ENCODE peak calls at places on chromosomes 3 and 15, in five cellular contexts. One of them, this sample, is unnamed.

GRCh38 chr15:57461541-57461940 is 85.2 kb downstream of the CGNL1 start:
- DNase-seq in neuronal stem cell: no peak
- DNase-seq in substantia nigra: no peak
- DNase-seq in fibroblast of pulmonary artery: no peak
- DNase-seq in fibroblast of mammary gland: no peak
- DNase-seq in this sample: no peak

GRCh38 chr3:13420817-13421755 is 964 bp upstream of the NUP210 start:
- DNase-seq in neuronal stem cell: peak
- DNase-seq in substantia nigra: no peak
- DNase-seq in fibroblast of pulmonary artery: no peak
- DNase-seq in fibroblast of mammary gland: no peak
- DNase-seq in this sample: no peak

GRCh38 chr15:57227899-57228298 is 148.4 kb upstream of the CGNL1 start:
- DNase-seq in neuronal stem cell: no peak
- DNase-seq in substantia nigra: no peak
- DNase-seq in fibroblast of pulmonary artery: peak
- DNase-seq in fibroblast of mammary gland: peak
- DNase-seq in this sample: no peak

GRCh38 chr3:135967867-135968266 is 2.3 kb downstream of the PPP2R3A start:
- DNase-seq in neuronal stem cell: no peak
- DNase-seq in substantia nigra: no peak
- DNase-seq in fibroblast of pulmonary artery: no peak
- DNase-seq in fibroblast of mammary gland: no peak
- DNase-seq in this sample: no peak

GRCh38 chr3:40055361-40055760 is 246.0 kb downstream of the MYRIP start:
- DNase-seq in neuronal stem cell: no peak
- DNase-seq in substantia nigra: no peak
- DNase-seq in fibroblast of pulmonary artery: no peak
- DNase-seq in fibroblast of mammary gland: peak
- DNase-seq in this sample: peak

GRCh38 chr3:47652142-47652541 is 73.5 kb upstream of the CSPG5 start:
- DNase-seq in neuronal stem cell: no peak
- DNase-seq in substantia nigra: no peak
- DNase-seq in fibroblast of pulmonary artery: no peak
- DNase-seq in fibroblast of mammary gland: no peak
- DNase-seq in this sample: no peak

GRCh38 chr3:42728056-42728455 is 25.5 kb upstream of the HHATL start:
- DNase-seq in neuronal stem cell: no peak
- DNase-seq in substantia nigra: peak
- DNase-seq in fibroblast of pulmonary artery: no peak
- DNase-seq in fibroblast of mammary gland: no peak
- DNase-seq in this sample: no peak

GRCh38 chr3:154184582-154184981 is 63.4 kb downstream of the ARHGEF26 start:
- DNase-seq in neuronal stem cell: no peak
- DNase-seq in substantia nigra: no peak
- DNase-seq in fibroblast of pulmonary artery: no peak
- DNase-seq in fibroblast of mammary gland: no peak
- DNase-seq in this sample: no peak

GRCh38 chr3:66107855-66108254 is 69.1 kb upstream of the MAGI1 start:
- DNase-seq in neuronal stem cell: no peak
- DNase-seq in substantia nigra: no peak
- DNase-seq in fibroblast of pulmonary artery: peak
- DNase-seq in fibroblast of mammary gland: peak
- DNase-seq in this sample: no peak

GRCh38 chr3:111691293-111691909 is 96.3 kb upstream of the ZBED2 start:
- DNase-seq in neuronal stem cell: no peak
- DNase-seq in substantia nigra: no peak
- DNase-seq in fibroblast of pulmonary artery: peak
- DNase-seq in fibroblast of mammary gland: peak
- DNase-seq in this sample: peak

GRCh38 chr3:180970931-180971330 is 18.6 kb downstream of the DNAJC19 start:
- DNase-seq in neuronal stem cell: no peak
- DNase-seq in substantia nigra: no peak
- DNase-seq in fibroblast of pulmonary artery: no peak
- DNase-seq in fibroblast of mammary gland: no peak
- DNase-seq in this sample: no peak

GRCh38 chr3:152835311-152836102 is 576 bp downstream of the P2RY1 start:
- DNase-seq in neuronal stem cell: peak
- DNase-seq in substantia nigra: peak
- DNase-seq in fibroblast of pulmonary artery: peak
- DNase-seq in fibroblast of mammary gland: peak
- DNase-seq in this sample: peak

GRCh38 chr3:118948146-118948545 is 86.5 kb downstream of the IGSF11 start:
- DNase-seq in neuronal stem cell: no peak
- DNase-seq in substantia nigra: no peak
- DNase-seq in fibroblast of pulmonary artery: no peak
- DNase-seq in fibroblast of mammary gland: no peak
- DNase-seq in this sample: no peak

GRCh38 chr3:43954321-43954720 is 263.6 kb downstream of the ABHD5 start:
- DNase-seq in neuronal stem cell: no peak
- DNase-seq in substantia nigra: no peak
- DNase-seq in fibroblast of pulmonary artery: no peak
- DNase-seq in fibroblast of mammary gland: no peak
- DNase-seq in this sample: no peak

GRCh38 chr3:36525115-36525711 is 144.9 kb downstream of the STAC start:
- DNase-seq in neuronal stem cell: no peak
- DNase-seq in substantia nigra: no peak
- DNase-seq in fibroblast of pulmonary artery: peak
- DNase-seq in fibroblast of mammary gland: peak
- DNase-seq in this sample: peak

GRCh38 chr3:81684739-81685395 is 76.6 kb downstream of the GBE1 start:
- DNase-seq in neuronal stem cell: no peak
- DNase-seq in substantia nigra: no peak
- DNase-seq in fibroblast of pulmonary artery: peak
- DNase-seq in fibroblast of mammary gland: peak
- DNase-seq in this sample: peak

GRCh38 chr3:136671921-136672320 is 80.3 kb downstream of the STAG1 start:
- DNase-seq in neuronal stem cell: no peak
- DNase-seq in substantia nigra: no peak
- DNase-seq in fibroblast of pulmonary artery: peak
- DNase-seq in fibroblast of mammary gland: peak
- DNase-seq in this sample: peak

GRCh38 chr3:158121295-158121694 is 11.4 kb downstream of the RSRC1 start:
- DNase-seq in neuronal stem cell: no peak
- DNase-seq in substantia nigra: no peak
- DNase-seq in fibroblast of pulmonary artery: no peak
- DNase-seq in fibroblast of mammary gland: no peak
- DNase-seq in this sample: no peak

GRCh38 chr3:24680214-24680967 is 185.7 kb upstream of the THRB start:
- DNase-seq in neuronal stem cell: peak
- DNase-seq in substantia nigra: peak
- DNase-seq in fibroblast of pulmonary artery: peak
- DNase-seq in fibroblast of mammary gland: peak
- DNase-seq in this sample: peak

GRCh38 chr15:83365370-83365938 is 81.0 kb upstream of the BNC1 start:
- DNase-seq in neuronal stem cell: no peak
- DNase-seq in substantia nigra: peak
- DNase-seq in fibroblast of pulmonary artery: peak
- DNase-seq in fibroblast of mammary gland: peak
- DNase-seq in this sample: peak

GRCh38 chr3:195197764-195198423 is 73.1 kb downstream of the XXYLT1 start:
- DNase-seq in neuronal stem cell: no peak
- DNase-seq in substantia nigra: no peak
- DNase-seq in fibroblast of pulmonary artery: peak
- DNase-seq in fibroblast of mammary gland: peak
- DNase-seq in this sample: peak

GRCh38 chr3:16808393-16809107 is 76.2 kb upstream of the PLCL2 start:
- DNase-seq in neuronal stem cell: no peak
- DNase-seq in substantia nigra: peak
- DNase-seq in fibroblast of pulmonary artery: no peak
- DNase-seq in fibroblast of mammary gland: peak
- DNase-seq in this sample: no peak

GRCh38 chr15:52295421-52295991 is at the start of gene MYO5C:
- DNase-seq in neuronal stem cell: peak
- DNase-seq in substantia nigra: peak
- DNase-seq in fibroblast of pulmonary artery: peak
- DNase-seq in fibroblast of mammary gland: no peak
- DNase-seq in this sample: no peak

GRCh38 chr3:46692566-46692983 is 904 bp downstream of the ALS2CL start:
- DNase-seq in neuronal stem cell: no peak
- DNase-seq in substantia nigra: no peak
- DNase-seq in fibroblast of pulmonary artery: no peak
- DNase-seq in fibroblast of mammary gland: no peak
- DNase-seq in this sample: peak

This sample was measured in ELR.